ENCODE peak calls at places on chromosome 19, in eight cellular contexts. O is CD4-positive, CD25-positive, alpha-beta regulatory T cell; X is aorta; L is fibroblast of lung; Y is testis; Z is dorsolateral prefrontal cortex; I is esophagus squamous epithelium; G is astrocyte. U is an unnamed sample. For H3K27me3, the result is how much of the 10 kb centered on the place peaks cover.

GRCh38 chr19:33400856-33401682 is 27.6 kb downstream of the CEBPG start:
- DNase-seq in L (no peak), G (no peak), I (no peak), Y (no peak), Z (no peak), O (no peak), X (peak), U (no peak)

GRCh38 chr19:8361921-8362793 is 1.8 kb upstream of the ANGPTL4 start:
- DNase-seq in I (no peak), X (peak), Y (peak), L (peak), Z (peak), O (no peak), G (peak), U (no peak)

GRCh38 chr19:19510432-19510831 is 4.9 kb downstream of the TSSK6 start:
- DNase-seq in Z (no peak), O (no peak), G (no peak), L (no peak), I (no peak), X (no peak), Y (no peak), U (no peak)

GRCh38 chr19:47660435-47660832 is 51.5 kb downstream of the BICRA start:
- DNase-seq in Z (no peak), G (peak), I (no peak), Y (no peak), O (no peak), X (no peak), L (peak), U (no peak)

GRCh38 chr19:14048439-14049153 is 13.3 kb downstream of the PALM3 start:
- DNase-seq in X (peak), L (peak), Y (peak), O (peak), Z (peak), G (no peak), I (no peak), U (peak)

GRCh38 chr19:8363803-8364771 is at the start of gene ANGPTL4:
- DNase-seq in Y (peak), G (peak), X (peak), I (no peak), L (peak), O (no peak), Z (no peak), U (peak)

GRCh38 chr19:31676271-31677004 is 327.2 kb upstream of the TSHZ3 start:
- DNase-seq in G (peak), Y (peak), I (no peak), O (no peak), L (peak), Z (no peak), X (no peak), U (no peak)

GRCh38 chr19:48715681-48716171 is 3.8 kb downstream of the MAMSTR start:
- DNase-seq in I (no peak), X (no peak), O (no peak), Y (peak), G (no peak), L (no peak), Z (peak), U (no peak)

GRCh38 chr19:9883231-9883758 is 48.2 kb downstream of the PIN1 start:
- DNase-seq in L (no peak), Y (no peak), X (no peak), I (no peak), Z (peak), O (no peak), G (no peak), U (no peak)

GRCh38 chr19:36136975-36137686 is 2.7 kb upstream of the CAPNS1 start:
- DNase-seq in Y (no peak), I (no peak), L (peak), O (no peak), G (peak), X (peak), Z (peak), U (no peak)

GRCh38 chr19:15332311-15332996 is at the start of gene BRD4:
- DNase-seq in G (no peak), L (peak), I (no peak), X (peak), Z (peak), Y (peak), O (peak), U (peak)

GRCh38 chr19:46615966-46616365 is 8.9 kb downstream of the PTGIR start:
- DNase-seq in O (no peak), X (peak), Y (no peak), I (no peak), G (no peak), Z (no peak), L (no peak), U (no peak)

GRCh38 chr19:30659638-30660037 is 287.5 kb downstream of the ZNF536 start:
- DNase-seq in Z (no peak), I (no peak), G (no peak), L (no peak), X (no peak), Y (no peak), O (no peak), U (no peak)

GRCh38 chr19:56476093-56476492 is 1.1 kb downstream of the ZNF667 start:
- DNase-seq in G (no peak), I (no peak), Y (no peak), X (no peak), O (no peak), Z (no peak), L (no peak), U (no peak)

GRCh38 chr19:17975032-17975431 is 8.1 kb downstream of the KCNN1 start:
- DNase-seq in G (no peak), X (no peak), L (no peak), I (no peak), Z (no peak), O (no peak), Y (no peak), U (no peak)

GRCh38 chr19:6012416-6013170 is 34.7 kb upstream of the RANBP3 start:
- DNase-seq in I (no peak), L (no peak), O (no peak), Z (no peak), X (peak), Y (no peak), G (no peak), U (no peak)

GRCh38 chr19:335486-336066 is 9.0 kb downstream of the MIER2 start:
- DNase-seq in Y (no peak), O (no peak), X (no peak), L (no peak), G (no peak), I (no peak), Z (no peak), U (no peak)

GRCh38 chr19:7993560-7993959 is 11.9 kb downstream of the ELAVL1 start:
- DNase-seq in Y (no peak), G (no peak), Z (no peak), O (no peak), L (no peak), X (no peak), I (no peak), U (no peak)

GRCh38 chr19:47363758-47364529 is 14.8 kb downstream of the DHX34 start:
- DNase-seq in L (peak), Y (no peak), Z (no peak), G (no peak), X (no peak), I (no peak), O (no peak), U (no peak)

GRCh38 chr19:37304190-37304883 is 66.6 kb upstream of the ZNF527 start:
- DNase-seq in Y (peak), O (no peak), L (no peak), X (peak), Z (peak), I (no peak), G (no peak), U (no peak)

GRCh38 chr19:5804516-5805464 is at the start of gene NRTN:
- DNase-seq in G (no peak), Z (no peak), L (no peak), Y (no peak), O (peak), I (no peak), X (peak), U (no peak)

GRCh38 chr19:32041681-32042292 is 303.6 kb upstream of the ZNF507 start:
- DNase-seq in Y (peak), L (peak), G (no peak), I (no peak), O (no peak), X (no peak), Z (peak), U (no peak)

GRCh38 chr19:18594096-18594823 is 5.7 kb downstream of the REX1BD start:
- DNase-seq in Z (peak), G (peak), X (peak), L (peak), Y (peak), I (no peak), O (peak), U (peak)

GRCh38 chr19:22976248-22976647 is 26.7 kb downstream of the ZNF728 start:
- DNase-seq in Y (no peak), O (no peak), I (no peak), G (no peak), Z (no peak), X (no peak), L (no peak), U (no peak)

GRCh38 chr19:48085904-48086864 is 24.4 kb downstream of the PLA2G4C start:
- DNase-seq in I (no peak), Z (no peak), O (no peak), L (no peak), Y (no peak), X (no peak), G (no peak), U (no peak)

GRCh38 chr19:1717200-1717969 is 35.9 kb upstream of the ONECUT3 start:
- DNase-seq in L (no peak), Z (no peak), X (no peak), O (no peak), I (no peak), G (no peak), Y (no peak), U (no peak)
- H3K27me3 ChIP-seq in L (under half), Z (under half), X (under half), O (under half), I (under half), G (under half), Y (under half), U (under half)

GRCh38 chr19:49921871-49922755 is 6.9 kb upstream of the ATF5 start:
- DNase-seq in O (no peak), Z (no peak), G (peak), X (peak), L (peak), Y (no peak), I (no peak), U (no peak)

GRCh38 chr19:49924004-49924880 is 4.8 kb upstream of the ATF5 start:
- DNase-seq in L (no peak), Y (no peak), O (no peak), G (no peak), X (peak), Z (no peak), I (no peak), U (no peak)

GRCh38 chr19:49918089-49918488 is 10.9 kb upstream of the ATF5 start:
- DNase-seq in G (no peak), Y (no peak), X (no peak), Z (no peak), I (no peak), O (no peak), L (no peak), U (no peak)

GRCh38 chr19:49923055-49924003 is 5.7 kb upstream of the ATF5 start:
- DNase-seq in I (no peak), G (no peak), X (peak), Y (no peak), Z (no peak), O (no peak), L (no peak), U (no peak)

GRCh38 chr19:49920624-49921363 is 8.2 kb upstream of the ATF5 start:
- DNase-seq in G (no peak), X (peak), L (no peak), I (no peak), Z (no peak), Y (no peak), O (no peak), U (no peak)
- H3K27ac ChIP-seq in G (no peak), X (no peak), L (no peak), I (no peak), Z (no peak), Y (no peak), O (no peak), U (no peak)

DNA sequence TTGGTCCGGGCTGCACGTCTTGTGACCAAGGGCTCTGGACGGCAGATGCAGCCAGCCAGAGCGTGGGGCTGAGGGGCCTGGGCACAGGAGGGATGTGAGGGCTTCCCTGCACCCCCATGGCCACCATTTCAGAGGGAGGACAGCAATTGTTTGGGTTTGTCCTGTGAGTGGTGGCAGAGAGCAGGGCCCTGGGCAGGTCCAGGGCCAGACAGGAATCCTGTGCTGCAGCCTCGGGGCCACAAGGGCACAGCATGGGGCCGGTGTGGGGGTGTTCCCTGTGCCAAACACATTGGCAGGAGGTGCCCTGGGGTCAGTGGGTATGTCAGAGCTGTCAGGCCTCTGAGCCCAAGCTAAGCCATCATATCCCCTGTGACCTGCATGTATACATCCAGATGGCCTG is 32.2 kb downstream of the WTIP start:
- DNase-seq in Z (no peak), I (no peak), Y (no peak), L (no peak), X (no peak), G (no peak), O (no peak), U (no peak)
- H3K27me3 ChIP-seq in Z (under half), I (under half), Y (under half), L (under half), X (under half), G (under half), O (under half), U (under half)

DNA sequence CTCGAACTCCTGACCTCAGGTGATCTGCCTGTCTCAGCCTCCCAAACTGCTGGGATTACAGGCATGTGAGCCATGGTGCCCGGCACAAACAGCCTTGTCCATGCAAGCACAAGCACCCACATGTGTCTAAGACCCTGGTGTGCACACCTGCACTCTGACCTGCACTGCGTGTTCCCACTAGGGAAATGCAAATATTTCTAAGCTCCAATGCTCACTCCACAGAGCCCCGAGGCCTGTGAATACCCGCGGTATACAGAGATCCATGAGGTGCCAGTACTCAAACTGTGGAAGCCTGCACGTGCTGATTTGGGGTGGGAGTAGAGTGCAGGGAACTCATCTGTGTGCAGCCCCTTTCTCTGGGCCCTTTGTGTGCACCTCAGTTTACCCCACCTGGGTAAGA is 14.7 kb downstream of the GADD45B start:
- DNase-seq in Z (no peak), I (no peak), X (no peak), O (no peak), G (no peak), Y (no peak), L (no peak), U (no peak)
- H3K27ac ChIP-seq in Z (no peak), I (peak), X (no peak), O (no peak), G (no peak), Y (no peak), L (no peak), U (no peak)